ENCODE peak calls at places on chromosome 20, in seven cellular contexts. One of them, this sample, is unnamed.

GRCh38 chr20:23049201-23049932 is at the start of gene THBD:
- DNase-seq in tibial artery: peak; percentile 88
- DNase-seq in fibroblast of villous mesenchyme: peak; percentile 63
- DNase-seq in AG04450: no peak
- DNase-seq in cardiac fibroblast: peak; percentile 70
- DNase-seq in choroid plexus epithelial cell: peak; percentile 45
- DNase-seq in thoracic aorta: peak; percentile 65
- DNase-seq in this sample: no peak

GRCh38 chr20:53142651-53143177 is 170.6 kb downstream of the TSHZ2 start:
- DNase-seq in tibial artery: no peak
- DNase-seq in fibroblast of villous mesenchyme: no peak
- DNase-seq in AG04450: no peak
- DNase-seq in cardiac fibroblast: no peak
- DNase-seq in choroid plexus epithelial cell: no peak
- DNase-seq in thoracic aorta: no peak
- DNase-seq in this sample: no peak

GRCh38 chr20:57275334-57275733 is 8.9 kb upstream of the BMP7 start:
- DNase-seq in tibial artery: no peak
- DNase-seq in fibroblast of villous mesenchyme: no peak
- DNase-seq in AG04450: no peak
- DNase-seq in cardiac fibroblast: no peak
- DNase-seq in choroid plexus epithelial cell: no peak
- DNase-seq in thoracic aorta: no peak
- DNase-seq in this sample: no peak

GRCh38 chr20:59122377-59122932 is 41.2 kb upstream of the ZNF831 start:
- DNase-seq in tibial artery: no peak
- DNase-seq in fibroblast of villous mesenchyme: no peak
- DNase-seq in AG04450: no peak
- DNase-seq in cardiac fibroblast: no peak
- DNase-seq in choroid plexus epithelial cell: no peak
- DNase-seq in thoracic aorta: no peak
- DNase-seq in this sample: no peak

GRCh38 chr20:25761596-25761995 is 64.9 kb upstream of the ZNF337 start:
- DNase-seq in tibial artery: no peak
- DNase-seq in fibroblast of villous mesenchyme: no peak
- DNase-seq in AG04450: no peak
- DNase-seq in cardiac fibroblast: no peak
- DNase-seq in choroid plexus epithelial cell: no peak
- DNase-seq in thoracic aorta: no peak
- DNase-seq in this sample: no peak

GRCh38 chr20:23350855-23351838 is 556 bp downstream of the NXT1 start:
- DNase-seq in tibial artery: peak; percentile 58
- DNase-seq in fibroblast of villous mesenchyme: peak; percentile 60
- DNase-seq in AG04450: no peak
- DNase-seq in cardiac fibroblast: peak; percentile 36
- DNase-seq in choroid plexus epithelial cell: peak; percentile 55
- DNase-seq in thoracic aorta: no peak
- DNase-seq in this sample: no peak

GRCh38 chr20:5484926-5485325 is 168.2 kb upstream of the PROKR2 start:
- DNase-seq in tibial artery: no peak
- DNase-seq in fibroblast of villous mesenchyme: no peak
- DNase-seq in AG04450: no peak
- DNase-seq in cardiac fibroblast: no peak
- DNase-seq in choroid plexus epithelial cell: no peak
- DNase-seq in thoracic aorta: no peak
- DNase-seq in this sample: no peak

GRCh38 chr20:2673453-2673852 is 9.4 kb upstream of the IDH3B start:
- DNase-seq in tibial artery: no peak
- DNase-seq in fibroblast of villous mesenchyme: no peak
- DNase-seq in AG04450: no peak
- DNase-seq in cardiac fibroblast: no peak
- DNase-seq in choroid plexus epithelial cell: no peak
- DNase-seq in thoracic aorta: no peak
- DNase-seq in this sample: no peak

GRCh38 chr20:1800777-1801176 is 94.4 kb upstream of the SIRPA start:
- DNase-seq in tibial artery: no peak
- DNase-seq in fibroblast of villous mesenchyme: peak; percentile 36
- DNase-seq in AG04450: no peak
- DNase-seq in cardiac fibroblast: peak; percentile 62
- DNase-seq in choroid plexus epithelial cell: peak; percentile 70
- DNase-seq in thoracic aorta: no peak
- DNase-seq in this sample: no peak

GRCh38 chr20:16400249-16400648 is 173.0 kb downstream of the KIF16B start:
- DNase-seq in tibial artery: no peak
- DNase-seq in fibroblast of villous mesenchyme: no peak
- DNase-seq in AG04450: no peak
- DNase-seq in cardiac fibroblast: no peak
- DNase-seq in choroid plexus epithelial cell: no peak
- DNase-seq in thoracic aorta: no peak
- DNase-seq in this sample: no peak

GRCh38 chr20:40192083-40192482 is 497.0 kb downstream of the MAFB start:
- DNase-seq in tibial artery: no peak
- DNase-seq in fibroblast of villous mesenchyme: no peak
- DNase-seq in AG04450: no peak
- DNase-seq in cardiac fibroblast: no peak
- DNase-seq in choroid plexus epithelial cell: no peak
- DNase-seq in thoracic aorta: no peak
- DNase-seq in this sample: no peak

GRCh38 chr20:3174442-3175263 is 1.3 kb upstream of the LZTS3 start:
- DNase-seq in tibial artery: no peak
- DNase-seq in fibroblast of villous mesenchyme: peak; percentile 42
- DNase-seq in AG04450: no peak
- DNase-seq in cardiac fibroblast: no peak
- DNase-seq in choroid plexus epithelial cell: peak; percentile 46
- DNase-seq in thoracic aorta: no peak
- DNase-seq in this sample: no peak

GRCh38 chr20:59962155-59962554 is 3.9 kb downstream of the CDH26 start:
- DNase-seq in tibial artery: no peak
- DNase-seq in fibroblast of villous mesenchyme: no peak
- DNase-seq in AG04450: no peak
- DNase-seq in cardiac fibroblast: no peak
- DNase-seq in choroid plexus epithelial cell: no peak
- DNase-seq in thoracic aorta: no peak
- DNase-seq in this sample: no peak

DNA sequence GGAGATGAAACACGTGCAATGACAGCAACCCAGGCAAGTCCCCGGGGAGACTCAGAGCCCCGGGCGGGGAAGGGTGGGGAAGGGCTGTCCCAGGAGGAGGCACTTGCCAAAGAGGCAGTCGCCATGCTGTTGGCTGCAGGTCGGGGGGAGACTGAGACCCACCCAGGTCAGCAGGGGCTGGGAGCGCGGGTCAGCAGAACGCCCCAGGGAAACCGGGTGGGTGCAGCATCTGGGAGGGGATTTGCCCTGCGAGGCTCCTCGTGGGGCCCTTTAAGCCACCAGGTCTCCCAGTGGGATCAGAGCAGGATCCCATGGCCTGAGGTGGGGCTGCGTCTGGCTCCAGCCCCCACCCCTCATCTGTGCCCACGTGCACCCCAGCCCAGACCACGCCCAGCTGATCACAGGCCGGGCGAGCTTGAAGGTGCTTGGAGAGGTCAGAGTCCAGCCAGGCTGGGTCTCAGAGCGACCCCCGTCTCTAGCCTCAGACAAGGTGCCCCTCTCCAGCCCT is 65.5 kb downstream of the YTHDF1 start:
- DNase-seq in tibial artery: no peak
- DNase-seq in fibroblast of villous mesenchyme: no peak
- DNase-seq in AG04450: no peak
- DNase-seq in cardiac fibroblast: no peak
- DNase-seq in choroid plexus epithelial cell: no peak
- DNase-seq in thoracic aorta: no peak
- DNase-seq in this sample: no peak
- H3K4me3 ChIP-seq in tibial artery: no peak overlapping the region
- H3K4me3 ChIP-seq in fibroblast of villous mesenchyme: no peak overlapping the region
- H3K4me3 ChIP-seq in AG04450: no peak overlapping the region
- H3K4me3 ChIP-seq in cardiac fibroblast: no peak overlapping the region
- H3K4me3 ChIP-seq in choroid plexus epithelial cell: no peak overlapping the region
- H3K4me3 ChIP-seq in thoracic aorta: no peak overlapping the region
- H3K4me3 ChIP-seq in this sample: no peak overlapping the region

DNA sequence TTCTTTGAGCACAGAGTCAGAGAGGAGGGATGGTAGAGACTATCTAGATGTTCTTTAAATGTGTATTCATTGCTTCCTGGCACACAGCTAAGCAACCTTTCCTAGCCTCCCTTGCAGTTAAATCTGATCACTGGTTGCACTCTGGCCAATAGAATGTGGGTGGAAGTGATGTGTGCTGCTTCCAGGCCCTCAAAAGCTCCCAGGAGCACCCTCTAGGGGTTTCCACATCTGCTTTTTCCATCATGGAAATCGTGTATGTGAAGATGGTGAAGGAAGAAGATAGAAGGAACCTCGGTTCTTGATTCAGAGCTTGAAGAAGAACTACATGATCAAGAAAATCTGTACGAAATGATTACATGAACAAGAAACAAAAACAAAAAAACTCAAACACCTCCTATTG is 149.8 kb upstream of the JAG1 start:
- DNase-seq in tibial artery: no peak
- DNase-seq in fibroblast of villous mesenchyme: no peak
- DNase-seq in AG04450: no peak
- DNase-seq in cardiac fibroblast: no peak
- DNase-seq in choroid plexus epithelial cell: no peak
- DNase-seq in thoracic aorta: no peak
- DNase-seq in this sample: no peak
- TF ChIP-seq CTCF in tibial artery: no peak
- TF ChIP-seq CTCF in fibroblast of villous mesenchyme: no peak
- TF ChIP-seq CTCF in AG04450: no peak
- TF ChIP-seq CTCF in cardiac fibroblast: no peak
- TF ChIP-seq CTCF in choroid plexus epithelial cell: no peak
- TF ChIP-seq CTCF in thoracic aorta: no peak
- TF ChIP-seq CTCF in this sample: no peak

GRCh38 chr20:46308258-46309157 is at the start of gene CDH22:
- DNase-seq in tibial artery: no peak
- DNase-seq in fibroblast of villous mesenchyme: peak; percentile 20
- DNase-seq in AG04450: no peak
- DNase-seq in cardiac fibroblast: peak; percentile 32
- DNase-seq in choroid plexus epithelial cell: peak; percentile 40
- DNase-seq in thoracic aorta: no peak
- DNase-seq in this sample: no peak

GRCh38 chr20:46306743-46307138 is 1.6 kb downstream of the CDH22 start:
- DNase-seq in tibial artery: no peak
- DNase-seq in fibroblast of villous mesenchyme: no peak
- DNase-seq in AG04450: no peak
- DNase-seq in cardiac fibroblast: no peak
- DNase-seq in choroid plexus epithelial cell: no peak
- DNase-seq in thoracic aorta: no peak
- DNase-seq in this sample: no peak

GRCh38 chr20:46305973-46306360 is 2.3 kb downstream of the CDH22 start:
- DNase-seq in tibial artery: no peak
- DNase-seq in fibroblast of villous mesenchyme: no peak
- DNase-seq in AG04450: no peak
- DNase-seq in cardiac fibroblast: no peak
- DNase-seq in choroid plexus epithelial cell: no peak
- DNase-seq in thoracic aorta: no peak
- DNase-seq in this sample: no peak

GRCh38 chr20:46307999-46308257 is 370 bp downstream of the CDH22 start:
- DNase-seq in tibial artery: no peak
- DNase-seq in fibroblast of villous mesenchyme: no peak
- DNase-seq in AG04450: no peak
- DNase-seq in cardiac fibroblast: no peak
- DNase-seq in choroid plexus epithelial cell: no peak
- DNase-seq in thoracic aorta: no peak
- DNase-seq in this sample: no peak

GRCh38 chr20:46307139-46307998 is 929 bp downstream of the CDH22 start:
- DNase-seq in tibial artery: peak; percentile 23
- DNase-seq in fibroblast of villous mesenchyme: peak; percentile 48
- DNase-seq in AG04450: no peak
- DNase-seq in cardiac fibroblast: peak; percentile 55
- DNase-seq in choroid plexus epithelial cell: peak; percentile 54
- DNase-seq in thoracic aorta: no peak
- DNase-seq in this sample: peak; percentile 10
- H3K4me3 ChIP-seq in tibial artery: peak overlapping the region; percentile 50
- H3K4me3 ChIP-seq in fibroblast of villous mesenchyme: no peak overlapping the region
- H3K4me3 ChIP-seq in AG04450: no peak overlapping the region
- H3K4me3 ChIP-seq in cardiac fibroblast: no peak overlapping the region
- H3K4me3 ChIP-seq in choroid plexus epithelial cell: no peak overlapping the region
- H3K4me3 ChIP-seq in thoracic aorta: peak overlapping the region; percentile 69
- H3K4me3 ChIP-seq in this sample: peak overlapping the region; percentile 16

GRCh38 chr20:20856306-20856705 is 143.9 kb upstream of the RALGAPA2 start:
- DNase-seq in tibial artery: no peak
- DNase-seq in fibroblast of villous mesenchyme: no peak
- DNase-seq in AG04450: no peak
- DNase-seq in cardiac fibroblast: no peak
- DNase-seq in choroid plexus epithelial cell: no peak
- DNase-seq in thoracic aorta: no peak
- DNase-seq in this sample: no peak

GRCh38 chr20:20859510-20859909 is 147.1 kb upstream of the RALGAPA2 start:
- DNase-seq in tibial artery: no peak
- DNase-seq in fibroblast of villous mesenchyme: no peak
- DNase-seq in AG04450: no peak
- DNase-seq in cardiac fibroblast: no peak
- DNase-seq in choroid plexus epithelial cell: no peak
- DNase-seq in thoracic aorta: no peak
- DNase-seq in this sample: no peak

GRCh38 chr20:20860078-20860806 is 147.8 kb upstream of the RALGAPA2 start:
- DNase-seq in tibial artery: peak; percentile 83
- DNase-seq in fibroblast of villous mesenchyme: peak; percentile 77
- DNase-seq in AG04450: peak; percentile 36
- DNase-seq in cardiac fibroblast: peak; percentile 82
- DNase-seq in choroid plexus epithelial cell: peak; percentile 87
- DNase-seq in thoracic aorta: peak; percentile 20
- DNase-seq in this sample: peak; percentile 46

GRCh38 chr20:20856956-20857355 is 144.5 kb upstream of the RALGAPA2 start:
- DNase-seq in tibial artery: no peak
- DNase-seq in fibroblast of villous mesenchyme: no peak
- DNase-seq in AG04450: no peak
- DNase-seq in cardiac fibroblast: no peak
- DNase-seq in choroid plexus epithelial cell: no peak
- DNase-seq in thoracic aorta: no peak
- DNase-seq in this sample: no peak
- TF ChIP-seq CTCF in tibial artery: no peak
- TF ChIP-seq CTCF in fibroblast of villous mesenchyme: no peak
- TF ChIP-seq CTCF in AG04450: no peak
- TF ChIP-seq CTCF in cardiac fibroblast: no peak
- TF ChIP-seq CTCF in choroid plexus epithelial cell: no peak
- TF ChIP-seq CTCF in thoracic aorta: no peak
- TF ChIP-seq CTCF in this sample: no peak

GRCh38 chr20:51531141-51531710 is 11.3 kb downstream of the NFATC2 start:
- DNase-seq in tibial artery: no peak
- DNase-seq in fibroblast of villous mesenchyme: no peak
- DNase-seq in AG04450: no peak
- DNase-seq in cardiac fibroblast: no peak
- DNase-seq in choroid plexus epithelial cell: peak; percentile 12
- DNase-seq in thoracic aorta: no peak
- DNase-seq in this sample: peak; percentile 67
- H3K4me3 ChIP-seq in tibial artery: no peak overlapping the region
- H3K4me3 ChIP-seq in fibroblast of villous mesenchyme: no peak overlapping the region
- H3K4me3 ChIP-seq in AG04450: no peak overlapping the region
- H3K4me3 ChIP-seq in cardiac fibroblast: no peak overlapping the region
- H3K4me3 ChIP-seq in choroid plexus epithelial cell: no peak overlapping the region
- H3K4me3 ChIP-seq in thoracic aorta: no peak overlapping the region
- H3K4me3 ChIP-seq in this sample: peak overlapping the region; percentile 4